ENCODE peak calls at places on chromosomes 16 and 17, in nine cellular contexts. U is transverse colon, T is A549, O is foreskin keratinocyte, L is WTC11, P is cardiac muscle cell, W is psoas muscle, C is cardiac fibroblast, Q is uterus. V is an unnamed sample.

GRCh38 chr17:48054238-48055185 is 6.4 kb downstream of the NFE2L1 start:
- DNase-seq in U (peak; percentile 35), T (no peak), O (peak; percentile 87), L (peak; percentile 96), P (peak; percentile 90), W (peak; percentile 92), C (peak; percentile 76), Q (peak; percentile 83), V (no peak)

GRCh38 chr17:74569392-74570003 is 2.2 kb upstream of the CD300H start:
- DNase-seq in U (peak; percentile 14), T (peak; percentile 94), O (peak; percentile 100), L (no peak), P (peak; percentile 99), W (peak; percentile 73), C (peak; percentile 78), Q (peak; percentile 20), V (peak; percentile 53)

GRCh38 chr16:83336630-83337029 is 471.1 kb upstream of the HSBP1 start:
- DNase-seq in U (no peak), T (no peak), O (peak; percentile 42), L (no peak), P (peak; percentile 62), W (no peak), C (peak; percentile 86), Q (no peak), V (no peak)

GRCh38 chr16:85879975-85880831 is 18.8 kb upstream of the IRF8 start:
- DNase-seq in U (no peak), T (no peak), O (no peak), L (no peak), P (no peak), W (no peak), C (no peak), Q (no peak), V (no peak)

GRCh38 chr16:30956601-30957455 is 726 bp upstream of the SETD1A start:
- DNase-seq in U (peak; percentile 87), T (peak; percentile 91), O (peak; percentile 66), L (peak; percentile 86), P (peak; percentile 91), W (peak; percentile 93), C (peak; percentile 92), Q (peak; percentile 88), V (peak; percentile 92)

GRCh38 chr17:78360371-78361226 is 722 bp upstream of the SOCS3 start:
- DNase-seq in U (peak; percentile 97), T (peak; percentile 92), O (no peak), L (peak; percentile 100), P (peak; percentile 92), W (peak; percentile 97), C (peak; percentile 87), Q (peak; percentile 92), V (peak; percentile 98)

GRCh38 chr16:54291107-54291980 is 4.8 kb upstream of the IRX3 start:
- DNase-seq in U (no peak), T (no peak), O (no peak), L (peak; percentile 37), P (no peak), W (no peak), C (no peak), Q (no peak), V (no peak)

GRCh38 chr17:74380086-74380958 is 13.0 kb downstream of the GPR142 start:
- DNase-seq in U (peak; percentile 68), T (peak; percentile 44), O (peak; percentile 39), L (no peak), P (peak; percentile 34), W (peak; percentile 80), C (no peak), Q (no peak), V (peak; percentile 49)

GRCh38 chr16:67928561-67929364 is 2.9 kb downstream of the CTRL start:
- DNase-seq in U (peak; percentile 75), T (peak; percentile 66), O (no peak), L (peak; percentile 88), P (peak; percentile 70), W (peak; percentile 89), C (peak; percentile 65), Q (peak; percentile 69), V (peak; percentile 86)

GRCh38 chr17:73155410-73156165 is 9.2 kb upstream of the SSTR2 start:
- DNase-seq in U (no peak), T (no peak), O (no peak), L (peak; percentile 26), P (no peak), W (no peak), C (no peak), Q (no peak), V (no peak)

GRCh38 chr17:8894189-8894611 is 26.7 kb upstream of the PIK3R6 start:
- DNase-seq in U (peak; percentile 5), T (no peak), O (no peak), L (peak; percentile 29), P (peak; percentile 6), W (no peak), C (no peak), Q (no peak), V (no peak)

GRCh38 chr17:65415991-65416390 is 145.5 kb downstream of the AXIN2 start:
- DNase-seq in U (peak; percentile 55), T (no peak), O (no peak), L (no peak), P (no peak), W (no peak), C (no peak), Q (no peak), V (no peak)

GRCh38 chr17:65413390-65413789 is 148.1 kb downstream of the AXIN2 start:
- DNase-seq in U (peak; percentile 78), T (no peak), O (no peak), L (no peak), P (no peak), W (no peak), C (no peak), Q (no peak), V (no peak)

GRCh38 chr17:65423346-65424140 is 137.9 kb downstream of the AXIN2 start:
- DNase-seq in U (no peak), T (no peak), O (no peak), L (no peak), P (no peak), W (no peak), C (no peak), Q (no peak), V (no peak)

GRCh38 chr17:65417406-65418221 is 143.8 kb downstream of the AXIN2 start:
- DNase-seq in U (no peak), T (no peak), O (no peak), L (no peak), P (peak; percentile 37), W (no peak), C (peak; percentile 42), Q (no peak), V (no peak)

DNA sequence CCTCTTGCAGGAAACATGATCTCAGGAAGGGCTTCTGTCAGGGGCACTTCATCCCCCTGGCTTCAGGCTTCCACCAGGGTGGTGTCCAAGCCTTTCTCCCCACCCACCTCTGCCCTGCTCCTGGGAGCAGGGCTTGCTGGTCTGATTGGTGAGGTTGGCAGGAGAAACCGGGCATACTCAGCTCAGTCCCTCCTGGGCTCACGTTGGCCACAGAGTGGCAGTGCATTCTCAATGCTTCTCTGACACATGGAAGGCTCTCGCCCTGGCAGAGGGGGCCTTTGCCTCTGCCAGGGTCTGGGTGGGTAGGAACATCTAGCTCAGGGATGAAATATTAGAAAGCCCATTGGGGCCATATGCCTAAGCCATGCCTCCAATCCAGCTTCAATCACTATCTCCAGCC is 142.8 kb downstream of the AXIN2 start:
- DNase-seq in U (peak; percentile 22), T (no peak), O (no peak), L (no peak), P (no peak), W (peak; percentile 55), C (no peak), Q (no peak), V (no peak)
- TF ChIP-seq CTCF in U (no peak), T (peak; percentile 28), O (no peak), L (no peak), P (no peak), W (peak; percentile 34), C (no peak), Q (no peak), V (no peak)

DNA sequence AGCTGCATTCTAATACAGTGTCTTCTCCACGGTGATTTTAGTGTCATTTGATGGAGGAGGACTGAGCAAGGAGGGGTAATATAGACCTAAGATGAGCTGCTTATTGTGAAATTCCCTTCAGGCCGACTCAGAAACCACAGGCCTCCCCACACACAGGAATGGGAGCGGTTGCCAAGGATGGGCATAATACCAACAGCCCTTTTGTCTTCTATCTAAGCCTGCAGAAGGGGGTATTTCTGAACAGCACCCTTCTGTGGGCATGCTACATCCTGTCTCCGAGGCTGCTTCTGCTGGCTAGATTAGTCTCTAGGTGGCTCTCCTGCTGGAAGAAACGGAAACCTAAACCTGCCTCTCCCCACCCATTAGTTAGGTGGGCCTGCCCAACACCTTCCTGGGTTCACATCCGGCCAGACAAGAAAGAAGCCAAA is 72.9 kb downstream of the CCDC182 start:
- DNase-seq in U (no peak), T (no peak), O (peak; percentile 90), L (no peak), P (peak; percentile 80), W (no peak), C (no peak), Q (no peak), V (no peak)
- TF ChIP-seq CTCF in U (no peak), T (no peak), O (no peak), L (peak; percentile 10), P (no peak), W (no peak), C (no peak), Q (no peak), V (no peak)

GRCh38 chr17:38914741-38915638 is 10.4 kb upstream of the LASP1NB start:
- DNase-seq in U (no peak), T (peak; percentile 51), O (no peak), L (peak; percentile 62), P (no peak), W (no peak), C (no peak), Q (peak; percentile 21), V (no peak)
- TF ChIP-seq CTCF in U (no peak), T (no peak), O (no peak), L (no peak), P (no peak), W (no peak), C (no peak), Q (no peak), V (peak; percentile 18)

GRCh38 chr17:70071620-70072019 is 3.4 kb upstream of the KCNJ16 start:
- DNase-seq in U (no peak), T (no peak), O (no peak), L (no peak), P (no peak), W (no peak), C (no peak), Q (no peak), V (no peak)
- TF ChIP-seq CTCF in U (no peak), T (no peak), O (no peak), L (no peak), P (no peak), W (no peak), C (no peak), Q (no peak), V (no peak)

DNA sequence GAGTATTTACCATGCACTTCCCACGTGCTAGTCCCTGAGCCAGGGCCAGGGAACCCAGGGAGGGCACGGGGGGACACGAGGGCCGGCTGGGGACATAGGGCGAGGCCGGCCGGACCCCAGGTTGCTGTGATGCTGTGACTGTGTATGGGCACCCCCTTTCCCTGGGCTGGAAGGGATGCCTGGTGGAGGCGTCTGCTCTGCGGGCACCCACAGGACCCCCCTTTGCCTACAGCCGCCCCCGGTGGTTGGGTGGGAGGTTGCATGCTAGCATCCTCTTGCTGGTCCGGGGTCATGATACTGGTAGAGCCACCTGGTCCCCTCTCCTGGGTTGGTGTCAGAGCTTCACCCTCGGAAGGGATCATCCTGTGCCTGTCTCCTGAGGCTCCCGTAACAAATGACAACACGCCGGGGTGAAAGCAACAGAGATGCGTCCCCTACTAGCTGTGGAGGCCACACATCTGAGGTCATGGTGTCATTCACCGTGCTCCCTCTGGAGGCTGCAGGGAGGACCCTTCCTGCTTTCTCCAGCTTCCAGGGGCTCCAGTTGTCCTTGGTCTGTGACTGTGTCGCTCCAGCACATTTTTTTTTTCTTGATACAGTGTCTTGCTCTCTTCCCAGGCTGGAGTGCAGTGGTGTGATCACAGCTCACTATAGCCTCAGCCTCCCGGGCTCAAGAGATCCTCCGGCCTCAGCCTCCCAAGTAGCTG is 3.1 kb upstream of the CIAO3 start:
- DNase-seq in U (no peak), T (no peak), O (no peak), L (peak; percentile 65), P (no peak), W (no peak), C (no peak), Q (no peak), V (no peak)
- TF ChIP-seq CTCF in U (no peak), T (no peak), O (no peak), L (peak; percentile 43), P (peak; percentile 12), W (no peak), C (no peak), Q (no peak), V (peak; percentile 14)

V was measured in Calu3.